ENCODE peak calls at places on chromosomes 1 and 21, in ten cellular contexts. One of them, this sample, is unnamed.

GRCh38 chr1:16145988-16146887 is 9.6 kb downstream of the EPHA2 start:
- DNase-seq in HFF-Myc: peak
- DNase-seq in neural crest cell: peak
- DNase-seq in transverse colon: peak
- DNase-seq in retinal pigment epithelial cell: no peak
- DNase-seq in OCI-LY7: no peak
- DNase-seq in heart left ventricle: peak
- DNase-seq in glutamatergic neuron: peak
- DNase-seq in body of pancreas: peak
- DNase-seq in dorsolateral prefrontal cortex: no peak
- DNase-seq in this sample: peak

GRCh38 chr1:205446828-205447227 is 9.0 kb downstream of the BLACAT1 start:
- DNase-seq in HFF-Myc: no peak
- DNase-seq in neural crest cell: no peak
- DNase-seq in transverse colon: no peak
- DNase-seq in retinal pigment epithelial cell: no peak
- DNase-seq in OCI-LY7: no peak
- DNase-seq in heart left ventricle: peak
- DNase-seq in glutamatergic neuron: no peak
- DNase-seq in body of pancreas: no peak
- DNase-seq in dorsolateral prefrontal cortex: no peak
- DNase-seq in this sample: no peak

GRCh38 chr1:222950892-222951291 is 136.1 kb downstream of the DISP1 start:
- DNase-seq in HFF-Myc: no peak
- DNase-seq in neural crest cell: no peak
- DNase-seq in transverse colon: no peak
- DNase-seq in retinal pigment epithelial cell: no peak
- DNase-seq in OCI-LY7: no peak
- DNase-seq in heart left ventricle: no peak
- DNase-seq in glutamatergic neuron: no peak
- DNase-seq in body of pancreas: no peak
- DNase-seq in dorsolateral prefrontal cortex: no peak
- DNase-seq in this sample: no peak

GRCh38 chr21:26061437-26061836 is 109.1 kb downstream of the APP start:
- DNase-seq in HFF-Myc: no peak
- DNase-seq in neural crest cell: no peak
- DNase-seq in transverse colon: no peak
- DNase-seq in retinal pigment epithelial cell: no peak
- DNase-seq in OCI-LY7: no peak
- DNase-seq in heart left ventricle: no peak
- DNase-seq in glutamatergic neuron: no peak
- DNase-seq in body of pancreas: peak
- DNase-seq in dorsolateral prefrontal cortex: no peak
- DNase-seq in this sample: no peak

GRCh38 chr1:63323866-63324778 is 1.8 kb downstream of the FOXD3 start:
- DNase-seq in HFF-Myc: no peak
- DNase-seq in neural crest cell: peak
- DNase-seq in transverse colon: no peak
- DNase-seq in retinal pigment epithelial cell: no peak
- DNase-seq in OCI-LY7: no peak
- DNase-seq in heart left ventricle: no peak
- DNase-seq in glutamatergic neuron: peak
- DNase-seq in body of pancreas: no peak
- DNase-seq in dorsolateral prefrontal cortex: no peak
- DNase-seq in this sample: no peak

GRCh38 chr1:158037876-158038359 is 44.5 kb downstream of the KIRREL1 start:
- DNase-seq in HFF-Myc: peak
- DNase-seq in neural crest cell: no peak
- DNase-seq in transverse colon: no peak
- DNase-seq in retinal pigment epithelial cell: no peak
- DNase-seq in OCI-LY7: no peak
- DNase-seq in heart left ventricle: peak
- DNase-seq in glutamatergic neuron: no peak
- DNase-seq in body of pancreas: no peak
- DNase-seq in dorsolateral prefrontal cortex: no peak
- DNase-seq in this sample: no peak

GRCh38 chr21:44294391-44295162 is 5.3 kb upstream of the PFKL start:
- DNase-seq in HFF-Myc: no peak
- DNase-seq in neural crest cell: no peak
- DNase-seq in transverse colon: peak
- DNase-seq in retinal pigment epithelial cell: no peak
- DNase-seq in OCI-LY7: no peak
- DNase-seq in heart left ventricle: peak
- DNase-seq in glutamatergic neuron: no peak
- DNase-seq in body of pancreas: no peak
- DNase-seq in dorsolateral prefrontal cortex: no peak
- DNase-seq in this sample: peak

GRCh38 chr1:22126531-22126930 is 16.4 kb downstream of the WNT4 start:
- DNase-seq in HFF-Myc: no peak
- DNase-seq in neural crest cell: no peak
- DNase-seq in transverse colon: no peak
- DNase-seq in retinal pigment epithelial cell: no peak
- DNase-seq in OCI-LY7: no peak
- DNase-seq in heart left ventricle: no peak
- DNase-seq in glutamatergic neuron: peak
- DNase-seq in body of pancreas: no peak
- DNase-seq in dorsolateral prefrontal cortex: no peak
- DNase-seq in this sample: no peak

GRCh38 chr1:158177705-158178450 is 2.8 kb upstream of the CD1D start:
- DNase-seq in HFF-Myc: no peak
- DNase-seq in neural crest cell: peak
- DNase-seq in transverse colon: peak
- DNase-seq in retinal pigment epithelial cell: peak
- DNase-seq in OCI-LY7: peak
- DNase-seq in heart left ventricle: peak
- DNase-seq in glutamatergic neuron: peak
- DNase-seq in body of pancreas: peak
- DNase-seq in dorsolateral prefrontal cortex: peak
- DNase-seq in this sample: peak

DNA sequence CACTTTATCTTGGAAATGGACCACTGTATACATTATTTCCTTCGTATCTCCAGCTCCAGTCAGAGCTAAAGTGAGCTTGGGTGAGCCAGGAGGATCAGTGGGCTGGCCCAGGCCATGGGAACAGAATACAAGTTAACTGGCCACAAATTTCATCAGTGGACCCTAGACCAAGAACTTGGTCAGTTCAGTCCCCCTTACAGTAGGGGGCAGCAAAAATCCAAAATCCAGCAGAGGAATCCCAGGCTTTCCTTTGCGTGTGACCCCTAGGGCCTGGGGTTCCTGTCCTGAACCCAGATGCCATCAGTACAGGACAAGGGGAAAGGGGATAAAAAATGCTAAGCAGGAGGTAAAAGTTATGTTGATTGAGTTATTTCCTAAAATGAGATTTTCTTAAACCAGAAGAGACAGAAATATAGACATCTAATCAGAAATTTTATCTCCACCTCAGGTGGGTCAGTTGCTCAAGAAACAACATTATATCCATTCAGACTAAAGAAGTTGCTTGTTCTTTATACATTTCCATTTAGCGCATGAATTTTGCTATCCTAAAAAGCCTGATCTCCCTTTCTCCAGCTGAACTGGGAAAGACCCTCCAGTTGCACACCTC is 24.1 kb upstream of the LCE5A start:
- DNase-seq in HFF-Myc: no peak
- DNase-seq in neural crest cell: no peak
- DNase-seq in transverse colon: no peak
- DNase-seq in retinal pigment epithelial cell: no peak
- DNase-seq in OCI-LY7: peak
- DNase-seq in heart left ventricle: no peak
- DNase-seq in glutamatergic neuron: peak
- DNase-seq in body of pancreas: no peak
- DNase-seq in dorsolateral prefrontal cortex: no peak
- DNase-seq in this sample: peak
- TF ChIP-seq CTCF in HFF-Myc: peak
- TF ChIP-seq CTCF in neural crest cell: no peak
- TF ChIP-seq CTCF in transverse colon: peak
- TF ChIP-seq CTCF in retinal pigment epithelial cell: peak
- TF ChIP-seq CTCF in OCI-LY7: peak
- TF ChIP-seq CTCF in heart left ventricle: no peak
- TF ChIP-seq CTCF in glutamatergic neuron: peak
- TF ChIP-seq CTCF in body of pancreas: no peak
- TF ChIP-seq CTCF in dorsolateral prefrontal cortex: no peak
- TF ChIP-seq CTCF in this sample: peak

GRCh38 chr1:6783221-6783620 is 2.0 kb upstream of the CAMTA1 start:
- DNase-seq in HFF-Myc: no peak
- DNase-seq in neural crest cell: no peak
- DNase-seq in transverse colon: no peak
- DNase-seq in retinal pigment epithelial cell: no peak
- DNase-seq in OCI-LY7: peak
- DNase-seq in heart left ventricle: no peak
- DNase-seq in glutamatergic neuron: no peak
- DNase-seq in body of pancreas: no peak
- DNase-seq in dorsolateral prefrontal cortex: no peak
- DNase-seq in this sample: no peak
- TF ChIP-seq CTCF in HFF-Myc: no peak
- TF ChIP-seq CTCF in neural crest cell: no peak
- TF ChIP-seq CTCF in transverse colon: no peak
- TF ChIP-seq CTCF in retinal pigment epithelial cell: no peak
- TF ChIP-seq CTCF in OCI-LY7: peak
- TF ChIP-seq CTCF in heart left ventricle: no peak
- TF ChIP-seq CTCF in glutamatergic neuron: no peak
- TF ChIP-seq CTCF in body of pancreas: no peak
- TF ChIP-seq CTCF in dorsolateral prefrontal cortex: no peak
- TF ChIP-seq CTCF in this sample: no peak

GRCh38 chr1:240820816-240821215 is 208.9 kb upstream of the GREM2 start:
- DNase-seq in HFF-Myc: no peak
- DNase-seq in neural crest cell: no peak
- DNase-seq in transverse colon: no peak
- DNase-seq in retinal pigment epithelial cell: no peak
- DNase-seq in OCI-LY7: no peak
- DNase-seq in heart left ventricle: no peak
- DNase-seq in glutamatergic neuron: no peak
- DNase-seq in body of pancreas: no peak
- DNase-seq in dorsolateral prefrontal cortex: no peak
- DNase-seq in this sample: no peak

GRCh38 chr1:240827786-240828185 is 215.8 kb upstream of the GREM2 start:
- DNase-seq in HFF-Myc: no peak
- DNase-seq in neural crest cell: no peak
- DNase-seq in transverse colon: no peak
- DNase-seq in retinal pigment epithelial cell: no peak
- DNase-seq in OCI-LY7: no peak
- DNase-seq in heart left ventricle: no peak
- DNase-seq in glutamatergic neuron: no peak
- DNase-seq in body of pancreas: no peak
- DNase-seq in dorsolateral prefrontal cortex: no peak
- DNase-seq in this sample: no peak

GRCh38 chr1:240821925-240822324 is 210.0 kb upstream of the GREM2 start:
- DNase-seq in HFF-Myc: no peak
- DNase-seq in neural crest cell: no peak
- DNase-seq in transverse colon: no peak
- DNase-seq in retinal pigment epithelial cell: no peak
- DNase-seq in OCI-LY7: no peak
- DNase-seq in heart left ventricle: no peak
- DNase-seq in glutamatergic neuron: no peak
- DNase-seq in body of pancreas: no peak
- DNase-seq in dorsolateral prefrontal cortex: no peak
- DNase-seq in this sample: no peak

GRCh38 chr1:240823357-240823756 is 211.4 kb upstream of the GREM2 start:
- DNase-seq in HFF-Myc: no peak
- DNase-seq in neural crest cell: no peak
- DNase-seq in transverse colon: no peak
- DNase-seq in retinal pigment epithelial cell: no peak
- DNase-seq in OCI-LY7: no peak
- DNase-seq in heart left ventricle: no peak
- DNase-seq in glutamatergic neuron: no peak
- DNase-seq in body of pancreas: no peak
- DNase-seq in dorsolateral prefrontal cortex: no peak
- DNase-seq in this sample: no peak

GRCh38 chr1:240824238-240824637 is 212.3 kb upstream of the GREM2 start:
- DNase-seq in HFF-Myc: no peak
- DNase-seq in neural crest cell: no peak
- DNase-seq in transverse colon: no peak
- DNase-seq in retinal pigment epithelial cell: no peak
- DNase-seq in OCI-LY7: no peak
- DNase-seq in heart left ventricle: no peak
- DNase-seq in glutamatergic neuron: peak
- DNase-seq in body of pancreas: no peak
- DNase-seq in dorsolateral prefrontal cortex: no peak
- DNase-seq in this sample: no peak
- TF ChIP-seq CTCF in HFF-Myc: no peak
- TF ChIP-seq CTCF in neural crest cell: no peak
- TF ChIP-seq CTCF in transverse colon: no peak
- TF ChIP-seq CTCF in retinal pigment epithelial cell: no peak
- TF ChIP-seq CTCF in OCI-LY7: peak
- TF ChIP-seq CTCF in heart left ventricle: no peak
- TF ChIP-seq CTCF in glutamatergic neuron: no peak
- TF ChIP-seq CTCF in body of pancreas: no peak
- TF ChIP-seq CTCF in dorsolateral prefrontal cortex: no peak
- TF ChIP-seq CTCF in this sample: no peak

DNA sequence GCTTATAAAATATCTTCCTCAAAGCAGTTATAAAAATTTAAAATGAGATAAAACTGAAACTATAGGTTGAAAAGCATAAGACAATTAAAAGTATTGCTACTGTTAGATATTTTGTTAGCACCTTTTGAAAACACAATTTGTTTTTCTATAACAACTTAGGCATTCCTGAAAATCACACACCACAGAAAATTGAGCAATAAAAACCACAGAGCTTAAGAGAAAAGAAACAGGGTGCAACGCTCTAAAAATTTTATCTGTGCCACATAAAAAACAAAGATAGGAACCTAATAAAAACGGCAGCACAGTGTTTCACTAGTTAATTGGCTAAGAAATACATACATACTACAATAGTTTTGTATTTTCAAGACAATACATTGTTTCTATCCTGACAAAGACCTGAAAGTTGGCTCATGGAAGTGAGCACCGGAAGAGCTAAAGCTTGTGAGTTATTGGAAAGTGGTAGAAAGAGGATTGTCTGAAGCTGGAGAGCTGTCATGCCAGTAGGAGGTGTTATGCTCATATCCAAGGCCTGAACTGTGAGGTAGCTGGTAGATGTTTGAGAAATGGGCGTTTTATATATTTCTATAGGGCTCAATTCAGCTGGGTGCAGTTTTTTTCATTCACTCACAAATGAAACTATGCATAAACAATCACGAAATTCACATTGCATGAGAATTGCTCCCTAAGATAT is 45.8 kb downstream of the RGS7 start:
- DNase-seq in HFF-Myc: no peak
- DNase-seq in neural crest cell: no peak
- DNase-seq in transverse colon: no peak
- DNase-seq in retinal pigment epithelial cell: no peak
- DNase-seq in OCI-LY7: no peak
- DNase-seq in heart left ventricle: no peak
- DNase-seq in glutamatergic neuron: no peak
- DNase-seq in body of pancreas: no peak
- DNase-seq in dorsolateral prefrontal cortex: no peak
- DNase-seq in this sample: no peak
- TF ChIP-seq CTCF in HFF-Myc: no peak
- TF ChIP-seq CTCF in neural crest cell: no peak
- TF ChIP-seq CTCF in transverse colon: no peak
- TF ChIP-seq CTCF in retinal pigment epithelial cell: no peak
- TF ChIP-seq CTCF in OCI-LY7: no peak
- TF ChIP-seq CTCF in heart left ventricle: no peak
- TF ChIP-seq CTCF in glutamatergic neuron: no peak
- TF ChIP-seq CTCF in body of pancreas: no peak
- TF ChIP-seq CTCF in dorsolateral prefrontal cortex: no peak
- TF ChIP-seq CTCF in this sample: no peak

DNA sequence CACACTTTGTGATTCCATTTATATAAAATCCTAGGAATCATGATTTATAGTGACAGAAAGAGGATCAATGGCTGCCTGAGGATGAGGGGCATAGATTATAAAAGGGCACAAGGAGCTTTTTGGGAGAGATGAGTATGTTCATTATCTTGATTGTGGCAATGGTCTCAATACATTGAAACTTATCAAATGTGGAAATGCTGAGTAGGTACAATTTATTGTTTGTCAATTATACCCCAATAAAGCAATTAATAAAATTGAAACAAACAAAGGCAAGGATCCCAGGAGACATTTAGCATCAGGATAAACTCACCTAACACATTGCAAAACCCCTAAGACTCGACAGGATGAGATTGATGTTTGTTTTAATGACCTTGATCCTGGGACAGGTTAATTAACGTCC is 153.1 kb upstream of the KLHDC7A start:
- DNase-seq in HFF-Myc: no peak
- DNase-seq in neural crest cell: no peak
- DNase-seq in transverse colon: no peak
- DNase-seq in retinal pigment epithelial cell: no peak
- DNase-seq in OCI-LY7: no peak
- DNase-seq in heart left ventricle: no peak
- DNase-seq in glutamatergic neuron: no peak
- DNase-seq in body of pancreas: no peak
- DNase-seq in dorsolateral prefrontal cortex: no peak
- DNase-seq in this sample: no peak
- TF ChIP-seq CTCF in HFF-Myc: no peak
- TF ChIP-seq CTCF in neural crest cell: no peak
- TF ChIP-seq CTCF in transverse colon: no peak
- TF ChIP-seq CTCF in retinal pigment epithelial cell: no peak
- TF ChIP-seq CTCF in OCI-LY7: no peak
- TF ChIP-seq CTCF in heart left ventricle: no peak
- TF ChIP-seq CTCF in glutamatergic neuron: no peak
- TF ChIP-seq CTCF in body of pancreas: no peak
- TF ChIP-seq CTCF in dorsolateral prefrontal cortex: no peak
- TF ChIP-seq CTCF in this sample: no peak